ENCODE peak calls at places on chromosome 10, in four cellular contexts. L, A, J and Q are unnamed samples.

GRCh38 chr10:4569132-4569531 is 256.9 kb upstream of the AKR1E2 start:
- DNase-seq in L (no peak), A (no peak), J (no peak), Q (no peak)

GRCh38 chr10:67818323-67818722 is 19.7 kb downstream of the DNAJC12 start:
- DNase-seq in A (peak; percentile 61), J (peak; percentile 15), L (peak; percentile 100), Q (peak; percentile 86)

GRCh38 chr10:19789607-19790006 is 26.6 kb upstream of the PLXDC2 start:
- DNase-seq in A (no peak), L (no peak), J (no peak), Q (no peak)

GRCh38 chr10:133327651-133328357 is 8.9 kb downstream of the CALY start:
- DNase-seq in L (peak; percentile 13), A (peak; percentile 38), J (no peak), Q (no peak)

GRCh38 chr10:100085596-100085995 is 3.9 kb upstream of the CPN1 start:
- DNase-seq in A (no peak), J (no peak), L (peak; percentile 9), Q (no peak)

GRCh38 chr10:34498821-34499220 is 316.3 kb downstream of the PARD3 start:
- DNase-seq in A (no peak), L (no peak), J (no peak), Q (no peak)

GRCh38 chr10:103197177-103197576 is 4.1 kb upstream of the NT5C2 start:
- DNase-seq in L (peak; percentile 37), A (peak; percentile 91), J (no peak), Q (peak; percentile 39)

GRCh38 chr10:113891476-113891875 is 37.0 kb downstream of the NHLRC2 start:
- DNase-seq in J (no peak), A (no peak), L (no peak), Q (no peak)

GRCh38 chr10:48653944-48654698 is 30.6 kb upstream of the WDFY4 start:
- DNase-seq in A (no peak), L (no peak), J (no peak), Q (no peak)

GRCh38 chr10:115402690-115403089 is 309.5 kb downstream of the ATRNL1 start:
- DNase-seq in L (peak; percentile 44), J (no peak), A (peak; percentile 16), Q (no peak)

GRCh38 chr10:122503004-122503403 is 41.7 kb downstream of the HTRA1 start:
- DNase-seq in L (no peak), A (no peak), J (no peak), Q (no peak)

GRCh38 chr10:73965890-73966768 is 31.8 kb upstream of the VCL start:
- DNase-seq in L (peak; percentile 100), A (peak; percentile 100), J (no peak), Q (peak; percentile 63)

GRCh38 chr10:77287647-77288120 is 349.9 kb downstream of the KCNMA1 start:
- DNase-seq in J (no peak), L (peak; percentile 76), A (no peak), Q (no peak)

GRCh38 chr10:49602380-49603023 is 7.6 kb upstream of the SLC18A3 start:
- DNase-seq in L (no peak), A (no peak), J (no peak), Q (no peak)

GRCh38 chr10:116713846-116714245 is 28.5 kb downstream of the HSPA12A start:
- DNase-seq in A (no peak), J (no peak), L (no peak), Q (no peak)

GRCh38 chr10:133359972-133360610 is 2.3 kb upstream of the FUOM start:
- DNase-seq in L (no peak), A (no peak), J (peak; percentile 39), Q (peak; percentile 36)

GRCh38 chr10:71401969-71402368 is 5.2 kb downstream of the CDH23 start:
- DNase-seq in L (no peak), J (no peak), A (no peak), Q (no peak)

GRCh38 chr10:90269699-90270098 is 568.3 kb downstream of the KIF20B start:
- DNase-seq in A (no peak), L (no peak), J (no peak), Q (no peak)

GRCh38 chr10:27542812-27543211 is 38.7 kb downstream of the RAB18 start:
- DNase-seq in L (no peak), J (no peak), A (peak; percentile 37), Q (no peak)

GRCh38 chr10:116112232-116113231 is 160.5 kb downstream of the GFRA1 start:
- DNase-seq in A (no peak), J (no peak), L (no peak), Q (no peak)

GRCh38 chr10:80526742-80527141 is 11.0 kb upstream of the SH2D4B start:
- DNase-seq in A (no peak), L (no peak), J (no peak), Q (no peak)

GRCh38 chr10:36118289-36118688 is 476.2 kb upstream of the FZD8 start:
- DNase-seq in J (no peak), L (no peak), A (no peak), Q (no peak)

GRCh38 chr10:101814466-101815041 is 3.7 kb downstream of the OGA start:
- DNase-seq in A (no peak), J (no peak), L (no peak), Q (no peak)

GRCh38 chr10:12579954-12580858 is 230.9 kb downstream of the CAMK1D start:
- DNase-seq in J (no peak), A (no peak), L (no peak), Q (no peak)

GRCh38 chr10:102744374-102745051 is 765 bp downstream of the WBP1L start:
- DNase-seq in A (no peak), J (no peak), L (no peak), Q (no peak)

GRCh38 chr10:117175901-117176534 is 21.3 kb upstream of the KCNK18 start:
- DNase-seq in L (peak; percentile 76), A (peak; percentile 39), J (peak; percentile 58), Q (peak; percentile 85)

GRCh38 chr10:83991986-83992753 is 147.1 kb upstream of the GHITM start:
- DNase-seq in A (peak; percentile 43), J (peak; percentile 4), L (no peak), Q (peak; percentile 31)

GRCh38 chr10:11478807-11479206 is 132.6 kb downstream of the USP6NL start:
- DNase-seq in A (no peak), J (no peak), L (no peak), Q (no peak)

GRCh38 chr10:67607472-67607871 is 88.5 kb downstream of the CTNNA3 start:
- DNase-seq in J (no peak), L (peak; percentile 87), A (peak; percentile 76), Q (peak; percentile 34)

GRCh38 chr10:17475661-17476060 is 21.3 kb upstream of the ST8SIA6 start:
- DNase-seq in A (no peak), L (no peak), J (no peak), Q (no peak)

GRCh38 chr10:117980216-117980615 is 66.5 kb downstream of the RAB11FIP2 start:
- DNase-seq in L (peak; percentile 87), A (peak; percentile 89), J (no peak), Q (no peak)

GRCh38 chr10:60382946-60383681 is 6.6 kb downstream of the ANK3 start:
- DNase-seq in L (peak; percentile 96), A (peak; percentile 44), J (no peak), Q (no peak)